ENCODE peak calls at places on chromosomes 16 and 17, in seven cellular contexts. A is HFFc6, X is fibroblast of the conjunctiva, P is skeletal muscle cell, Y is ACHN, I is ELR, C is mucosa of descending colon. R is an unnamed sample.

GRCh38 chr17:81057079-81057730 is 22.3 kb downstream of the BAIAP2 start:
- DNase-seq in A (peak; percentile 8), X (peak; percentile 72), P (peak; percentile 78), Y (no peak), I (no peak), C (peak; percentile 88), R (peak; percentile 93)

GRCh38 chr17:1232786-1233185 is 37.5 kb upstream of the BHLHA9 start:
- DNase-seq in A (peak; percentile 31), X (no peak), P (no peak), Y (no peak), I (peak; percentile 52), C (no peak), R (no peak)

GRCh38 chr17:77027271-77027670 is 113.5 kb upstream of the SEC14L1 start:
- DNase-seq in A (no peak), X (no peak), P (no peak), Y (no peak), I (no peak), C (no peak), R (no peak)

GRCh38 chr17:4710693-4711634 is 532 bp downstream of the ARRB2 start:
- DNase-seq in A (no peak), X (no peak), P (no peak), Y (no peak), I (no peak), C (no peak), R (no peak)

GRCh38 chr17:34981538-34982241 is 1.4 kb downstream of the LIG3 start:
- DNase-seq in A (peak; percentile 41), X (no peak), P (no peak), Y (no peak), I (peak; percentile 51), C (no peak), R (no peak)

GRCh38 chr16:71499775-71500364 is 10.7 kb upstream of the ZNF19 start:
- DNase-seq in A (peak; percentile 52), X (peak; percentile 37), P (no peak), Y (peak; percentile 72), I (peak; percentile 70), C (no peak), R (peak; percentile 11)

GRCh38 chr16:69890891-69891282 is 60.2 kb upstream of the CLEC18A start:
- DNase-seq in A (no peak), X (no peak), P (no peak), Y (no peak), I (no peak), C (no peak), R (no peak)

GRCh38 chr16:1158456-1159324 is 5.8 kb downstream of the CACNA1H start:
- DNase-seq in A (no peak), X (no peak), P (no peak), Y (no peak), I (no peak), C (peak; percentile 60), R (no peak)

GRCh38 chr17:82655523-82655922 is 7.3 kb upstream of the WDR45B start:
- DNase-seq in A (no peak), X (no peak), P (no peak), Y (no peak), I (no peak), C (peak; percentile 87), R (no peak)

GRCh38 chr16:77991701-77992100 is 30.6 kb upstream of the CLEC3A start:
- DNase-seq in A (no peak), X (no peak), P (no peak), Y (no peak), I (no peak), C (no peak), R (no peak)

GRCh38 chr16:1156111-1156982 is 3.4 kb downstream of the CACNA1H start:
- DNase-seq in A (no peak), X (no peak), P (no peak), Y (no peak), I (no peak), C (no peak), R (peak; percentile 30)

GRCh38 chr17:77098884-77099545 is 41.8 kb upstream of the SEC14L1 start:
- DNase-seq in A (peak; percentile 51), X (peak; percentile 54), P (no peak), Y (no peak), I (no peak), C (no peak), R (peak; percentile 77)

GRCh38 chr16:66538910-66539309 is 11.0 kb downstream of the TK2 start:
- DNase-seq in A (no peak), X (no peak), P (no peak), Y (no peak), I (no peak), C (no peak), R (no peak)

GRCh38 chr17:511833-512251 is 159.2 kb upstream of the RPH3AL start:
- DNase-seq in A (peak; percentile 62), X (no peak), P (no peak), Y (no peak), I (peak; percentile 68), C (no peak), R (no peak)

GRCh38 chr17:9959377-9959981 is 54.4 kb upstream of the RCVRN start:
- DNase-seq in A (peak; percentile 26), X (peak; percentile 38), P (no peak), Y (peak; percentile 48), I (peak; percentile 28), C (no peak), R (no peak)